ENCODE peak calls at places on chromosome 4, in five cellular contexts. Q is stimulated activated CD8-positive, alpha-beta memory T cell treated with anti-CD3 and anti-CD28 coated beads, Interleukin-15, amount 100 ng/mL, for 24 hours; R is activated CD4-positive, alpha-beta T cell treated with anti-CD3 and anti-CD28 coated beads for 4 hours; F is NCI-H748 treated with DMSO at 0.1 percent for 48 hours; W is LoVo. O is an unnamed sample.

GRCh38 chr4:57083107-57083506 is 27.1 kb downstream of the IGFBP7 start:
- DNase-seq in R (no peak), Q (no peak), F (no peak), W (no peak), O (no peak)

GRCh38 chr4:108054025-108054424 is 64.3 kb downstream of the HADH start:
- DNase-seq in F (no peak), R (no peak), W (no peak), Q (no peak), O (no peak)

GRCh38 chr4:154467886-154468285 is 23.7 kb downstream of the DCHS2 start:
- DNase-seq in R (no peak), F (no peak), Q (no peak), W (peak; percentile 34), O (no peak)

GRCh38 chr4:40305329-40306193 is 29.6 kb upstream of the CHRNA9 start:
- DNase-seq in R (no peak), Q (no peak), W (no peak), F (no peak), O (no peak)

GRCh38 chr4:123365412-123365811 is 31.2 kb upstream of the SPRY1 start:
- DNase-seq in W (no peak), Q (no peak), R (no peak), F (no peak), O (no peak)

GRCh38 chr4:25160714-25161598 is 707 bp upstream of the SEPSECS start:
- DNase-seq in R (no peak), W (peak; percentile 32), F (peak; percentile 66), Q (no peak), O (no peak)

GRCh38 chr4:28481565-28481964 is 1620.9 kb downstream of the STIM2 start:
- DNase-seq in F (peak; percentile 25), R (no peak), Q (no peak), W (no peak), O (no peak)

GRCh38 chr4:26737385-26737784 is 123.3 kb upstream of the STIM2 start:
- DNase-seq in F (no peak), W (no peak), R (no peak), Q (no peak), O (no peak)

GRCh38 chr4:95304898-95305297 is 243.9 kb downstream of the UNC5C start:
- DNase-seq in F (no peak), R (no peak), Q (no peak), W (no peak), O (no peak)

GRCh38 chr4:119204898-119205297 is 7.6 kb upstream of the USP53 start:
- DNase-seq in W (no peak), Q (no peak), R (no peak), F (no peak), O (no peak)

GRCh38 chr4:175560628-175561027 is 251.4 kb downstream of the GPM6A start:
- DNase-seq in Q (no peak), W (peak; percentile 39), R (no peak), F (peak; percentile 39), O (no peak)

O was measured in cortex of kidney.